ENCODE peak calls at places on chromosomes 1 and 21, in four cellular contexts. S, F, D and H are unnamed samples.

GRCh38 chr1:76944942-76945341 is 77.7 kb downstream of the ST6GALNAC5 start:
- DNase-seq in D (no peak), F (no peak), S (no peak), H (no peak)

GRCh38 chr1:111197598-111198289 is 2.7 kb downstream of the DENND2D start:
- DNase-seq in D (peak; percentile 58), S (peak; percentile 51), F (no peak), H (peak; percentile 40)

GRCh38 chr1:228813006-228813405 is 77.7 kb downstream of the RHOU start:
- DNase-seq in F (no peak), S (no peak), D (no peak), H (no peak)

GRCh38 chr1:172821609-172822274 is 162.8 kb downstream of the FASLG start:
- DNase-seq in D (no peak), F (no peak), S (no peak), H (peak; percentile 26)

GRCh38 chr1:203402609-203403337 is 51.9 kb upstream of the FMOD start:
- DNase-seq in F (no peak), D (no peak), S (no peak), H (no peak)

GRCh38 chr1:171611306-171611705 is 10.7 kb upstream of the MYOCOS start:
- DNase-seq in F (no peak), D (no peak), S (no peak), H (no peak)

GRCh38 chr1:178282949-178283367 is 189.1 kb downstream of the RASAL2 start:
- DNase-seq in F (peak; percentile 25), S (no peak), D (no peak), H (no peak)

GRCh38 chr21:35026153-35026499 is 23.0 kb downstream of the RUNX1 start:
- DNase-seq in D (no peak), S (no peak), F (no peak), H (no peak)

GRCh38 chr1:182826892-182827291 is 12.3 kb upstream of the DHX9 start:
- DNase-seq in F (no peak), D (no peak), S (no peak), H (no peak)

GRCh38 chr1:187390157-187390556 is 561.4 kb downstream of the PLA2G4A start:
- DNase-seq in F (no peak), D (no peak), S (no peak), H (no peak)

GRCh38 chr1:20069932-20070331 is at the start of gene PLA2G5:
- DNase-seq in D (no peak), F (no peak), S (no peak), H (no peak)

GRCh38 chr1:208731976-208732821 is 488.0 kb upstream of the PLXNA2 start:
- DNase-seq in S (no peak), F (no peak), D (no peak), H (no peak)

GRCh38 chr1:232247669-232248068 is 382.3 kb downstream of the SIPA1L2 start:
- DNase-seq in S (no peak), D (no peak), F (no peak), H (no peak)

GRCh38 chr1:9629445-9630201 is 21.9 kb upstream of the PIK3CD start:
- DNase-seq in S (no peak), D (no peak), F (no peak), H (no peak)

GRCh38 chr21:41167348-41168342 is at the start of gene BACE2:
- DNase-seq in D (peak; percentile 72), F (no peak), S (peak; percentile 69), H (peak; percentile 74)

GRCh38 chr1:172429324-172430127 is 9.0 kb downstream of the C1orf105 start:
- DNase-seq in F (peak; percentile 63), S (peak; percentile 16), D (peak; percentile 46), H (peak; percentile 47)

GRCh38 chr1:221961532-221962292 is 219.8 kb upstream of the DUSP10 start:
- DNase-seq in F (peak; percentile 74), S (no peak), D (no peak), H (peak; percentile 35)

GRCh38 chr1:225987491-225988316 is 11.4 kb downstream of the SDE2 start:
- DNase-seq in D (no peak), S (no peak), F (peak; percentile 28), H (peak; percentile 42)

GRCh38 chr1:174243451-174244000 is 84.2 kb downstream of the RABGAP1L start:
- DNase-seq in S (no peak), F (no peak), D (no peak), H (no peak)

GRCh38 chr21:32103361-32103760 is 175.5 kb downstream of the MIS18A start:
- DNase-seq in S (no peak), D (no peak), F (no peak), H (peak; percentile 30)

GRCh38 chr1:42340093-42340492 is 5.1 kb upstream of the FOXJ3 start:
- DNase-seq in S (no peak), D (no peak), F (peak; percentile 90), H (no peak)
- TF ChIP-seq ELF4 in S (no peak), D (no peak), F (no peak), H (no peak)

DNA sequence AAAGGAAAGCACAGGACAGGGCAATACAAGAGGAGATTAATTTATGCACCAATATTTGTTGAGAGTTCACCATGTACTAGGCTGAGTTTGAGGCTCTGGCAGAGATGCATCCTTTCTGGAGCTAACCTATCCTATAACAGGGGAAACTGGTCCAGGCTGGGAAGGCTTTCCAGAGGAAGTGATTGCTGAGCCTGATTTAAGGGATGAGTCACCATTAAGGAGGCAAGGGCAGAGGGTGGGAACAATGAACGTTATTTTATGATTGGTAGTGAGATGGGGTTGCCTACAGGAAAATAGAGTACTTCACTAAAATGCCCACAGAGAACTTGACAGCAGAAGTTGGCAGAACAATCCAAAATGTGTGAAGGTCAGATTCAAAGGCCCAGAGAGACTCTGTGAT is 141.4 kb downstream of the PLPP3 start:
- DNase-seq in F (no peak), D (no peak), S (no peak), H (no peak)
- TF ChIP-seq ELF4 in F (no peak), D (no peak), S (no peak), H (no peak)

DNA sequence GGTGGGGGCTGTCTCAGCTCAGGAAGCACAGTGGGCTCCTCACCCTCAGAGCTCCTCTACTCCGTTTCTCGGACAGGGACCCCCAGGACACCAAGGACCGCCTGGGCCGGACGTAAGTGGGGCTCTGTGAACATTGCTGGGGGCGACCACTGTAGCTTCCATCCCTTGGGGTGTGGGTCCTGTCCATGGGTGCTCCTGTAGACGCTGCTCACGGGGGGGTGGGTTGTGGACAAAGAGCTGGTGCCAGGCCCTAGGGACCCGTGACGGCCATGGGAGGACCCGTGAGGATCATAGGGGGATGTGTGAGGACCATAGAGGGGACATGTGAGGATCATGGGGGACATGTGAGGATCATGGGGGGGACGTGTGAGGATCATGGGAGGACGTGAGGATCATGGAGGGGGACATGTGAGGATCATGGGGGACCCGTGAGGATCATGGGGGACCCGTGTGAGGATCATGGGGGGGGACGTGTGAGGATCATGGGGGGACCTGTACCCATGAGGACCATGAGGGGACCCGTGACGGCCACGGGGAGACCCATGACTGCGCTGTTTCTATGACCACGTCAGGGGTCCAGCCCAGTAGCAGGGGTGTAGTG is 18.1 kb downstream of the COL6A1 start:
- DNase-seq in D (no peak), S (no peak), F (no peak), H (no peak)
- TF ChIP-seq ELF4 in D (no peak), S (no peak), F (no peak), H (no peak)

GRCh38 chr1:243924588-243925349 is 74.7 kb upstream of the AKT3 start:
- DNase-seq in S (no peak), D (no peak), F (no peak), H (no peak)

GRCh38 chr1:243924188-243924587 is 74.1 kb upstream of the AKT3 start:
- DNase-seq in F (no peak), D (no peak), S (no peak), H (no peak)

GRCh38 chr1:243926299-243926698 is 76.3 kb upstream of the AKT3 start:
- DNase-seq in D (no peak), F (no peak), S (no peak), H (no peak)

GRCh38 chr1:243927401-243927800 is 77.4 kb upstream of the AKT3 start:
- DNase-seq in D (no peak), S (no peak), F (no peak), H (no peak)

DNA sequence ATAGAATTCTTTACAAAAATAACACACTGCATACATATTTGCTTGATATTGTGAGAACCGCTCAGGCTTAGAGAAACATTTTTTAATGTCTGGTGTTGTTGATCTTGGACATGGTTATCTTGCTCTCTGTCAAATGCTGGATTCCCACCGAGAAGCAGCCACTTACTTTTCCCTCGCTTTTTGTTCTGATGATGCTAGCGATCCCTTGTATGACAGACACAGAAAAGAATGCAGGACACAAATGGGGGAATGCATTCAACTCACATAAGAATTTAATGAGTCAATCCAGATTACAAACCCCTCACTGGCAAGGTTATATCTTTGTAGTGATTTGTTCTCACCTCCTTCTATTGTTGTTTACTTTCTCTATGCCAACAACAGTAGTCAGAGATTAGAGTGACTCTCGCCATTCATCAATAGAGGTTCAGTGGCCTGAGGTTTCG is 76.8 kb upstream of the AKT3 start:
- DNase-seq in D (no peak), F (no peak), S (no peak), H (no peak)
- TF ChIP-seq ELF4 in D (no peak), F (no peak), S (no peak), H (no peak)

GRCh38 chr1:44031051-44031899 is at the start of gene SLC6A9:
- DNase-seq in D (peak; percentile 37), S (peak; percentile 72), F (peak; percentile 31), H (peak; percentile 84)

GRCh38 chr1:44030606-44031050 is 634 bp downstream of the SLC6A9 start:
- DNase-seq in D (peak; percentile 60), F (peak; percentile 34), S (peak; percentile 73), H (peak; percentile 75)

GRCh38 chr1:44033756-44034155 is 2.5 kb upstream of the SLC6A9 start:
- DNase-seq in D (no peak), S (no peak), F (no peak), H (no peak)

GRCh38 chr1:44033041-44033575 is 1.8 kb upstream of the SLC6A9 start:
- DNase-seq in D (no peak), S (no peak), F (no peak), H (no peak)

GRCh38 chr1:44031900-44032817 is 897 bp upstream of the SLC6A9 start:
- DNase-seq in F (no peak), D (no peak), S (no peak), H (no peak)
- TF ChIP-seq ELF4 in F (no peak), D (no peak), S (no peak), H (no peak)

GRCh38 chr1:5887436-5888290 is 104.6 kb downstream of the NPHP4 start:
- DNase-seq in S (no peak), F (no peak), D (no peak), H (no peak)
- TF ChIP-seq ELF4 in S (no peak), F (no peak), D (no peak), H (no peak)

DNA sequence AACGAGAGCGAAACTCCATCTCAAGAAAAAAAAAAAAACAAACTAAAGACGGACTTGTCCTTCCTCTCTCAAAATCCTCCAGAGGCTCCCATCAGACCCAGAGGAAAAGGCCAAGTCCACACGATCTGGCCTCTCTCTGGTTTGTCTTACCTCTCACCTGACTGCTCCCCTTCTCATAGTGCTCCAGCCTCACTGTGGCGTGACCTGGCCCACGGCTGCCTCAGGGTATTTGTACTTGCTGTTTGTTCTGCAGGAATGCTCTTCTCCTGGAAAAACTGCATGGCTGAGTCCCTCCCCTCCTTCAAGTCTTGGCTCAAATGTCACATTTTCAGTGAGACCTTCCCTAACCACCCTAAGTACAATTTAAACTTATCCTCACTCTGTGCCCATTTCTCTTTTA is 8.0 kb upstream of the BRWD1 start:
- DNase-seq in S (no peak), F (no peak), D (no peak), H (no peak)
- TF ChIP-seq ELF4 in S (no peak), F (no peak), D (no peak), H (no peak)